ENCODE peak calls at places on chromosomes 11 and 22, in nine cellular contexts. One of them, this sample, is unnamed.

GRCh38 chr11:10076458-10077141 is 217.4 kb downstream of the SBF2 start:
- DNase-seq in IMR-90: peak; percentile 63
- DNase-seq in neural progenitor cell: peak; percentile 61
- DNase-seq in endodermal cell: peak; percentile 88
- DNase-seq in brain microvascular endothelial cell: peak; percentile 6
- DNase-seq in AG04450: no peak
- DNase-seq in heart right ventricle: peak; percentile 54
- DNase-seq in cardiac muscle cell: peak; percentile 52
- DNase-seq in CD8-positive, alpha-beta T cell: no peak
- DNase-seq in this sample: peak; percentile 73

GRCh38 chr11:8283510-8284272 is 20.0 kb upstream of the LMO1 start:
- DNase-seq in AG04450: no peak
- DNase-seq in neural progenitor cell: peak; percentile 67
- DNase-seq in cardiac muscle cell: peak; percentile 91
- DNase-seq in endodermal cell: peak; percentile 73
- DNase-seq in brain microvascular endothelial cell: no peak
- DNase-seq in heart right ventricle: no peak
- DNase-seq in CD8-positive, alpha-beta T cell: no peak
- DNase-seq in IMR-90: no peak
- DNase-seq in this sample: no peak

GRCh38 chr11:134044514-134045284 is 24.2 kb upstream of the JAM3 start:
- DNase-seq in heart right ventricle: no peak
- DNase-seq in brain microvascular endothelial cell: no peak
- DNase-seq in IMR-90: no peak
- DNase-seq in CD8-positive, alpha-beta T cell: no peak
- DNase-seq in neural progenitor cell: no peak
- DNase-seq in cardiac muscle cell: no peak
- DNase-seq in AG04450: no peak
- DNase-seq in endodermal cell: no peak
- DNase-seq in this sample: no peak

GRCh38 chr22:49322861-49323622 is 504.6 kb downstream of the BRD1 start:
- DNase-seq in heart right ventricle: no peak
- DNase-seq in AG04450: no peak
- DNase-seq in IMR-90: no peak
- DNase-seq in neural progenitor cell: no peak
- DNase-seq in CD8-positive, alpha-beta T cell: no peak
- DNase-seq in endodermal cell: peak; percentile 25
- DNase-seq in brain microvascular endothelial cell: no peak
- DNase-seq in cardiac muscle cell: no peak
- DNase-seq in this sample: no peak

GRCh38 chr11:77440678-77441077 is 33.2 kb downstream of the PAK1 start:
- DNase-seq in CD8-positive, alpha-beta T cell: no peak
- DNase-seq in AG04450: no peak
- DNase-seq in cardiac muscle cell: no peak
- DNase-seq in neural progenitor cell: no peak
- DNase-seq in endodermal cell: peak; percentile 59
- DNase-seq in brain microvascular endothelial cell: no peak
- DNase-seq in IMR-90: no peak
- DNase-seq in heart right ventricle: no peak
- DNase-seq in this sample: no peak

GRCh38 chr11:31487848-31488247 is 21.6 kb downstream of the IMMP1L start:
- DNase-seq in neural progenitor cell: peak; percentile 41
- DNase-seq in endodermal cell: no peak
- DNase-seq in cardiac muscle cell: peak; percentile 21
- DNase-seq in CD8-positive, alpha-beta T cell: no peak
- DNase-seq in AG04450: peak; percentile 27
- DNase-seq in IMR-90: peak; percentile 73
- DNase-seq in heart right ventricle: no peak
- DNase-seq in brain microvascular endothelial cell: peak; percentile 51
- DNase-seq in this sample: no peak

GRCh38 chr22:33028191-33028700 is 29.9 kb downstream of the SYN3 start:
- DNase-seq in endodermal cell: peak; percentile 49
- DNase-seq in neural progenitor cell: no peak
- DNase-seq in IMR-90: no peak
- DNase-seq in CD8-positive, alpha-beta T cell: no peak
- DNase-seq in cardiac muscle cell: no peak
- DNase-seq in heart right ventricle: no peak
- DNase-seq in AG04450: no peak
- DNase-seq in brain microvascular endothelial cell: no peak
- DNase-seq in this sample: no peak

GRCh38 chr22:17348464-17349103 is 20.7 kb upstream of the CECR2 start:
- DNase-seq in heart right ventricle: no peak
- DNase-seq in cardiac muscle cell: no peak
- DNase-seq in brain microvascular endothelial cell: no peak
- DNase-seq in neural progenitor cell: no peak
- DNase-seq in IMR-90: no peak
- DNase-seq in endodermal cell: no peak
- DNase-seq in CD8-positive, alpha-beta T cell: no peak
- DNase-seq in AG04450: no peak
- DNase-seq in this sample: no peak

GRCh38 chr11:78574386-78575381 is at the start of gene NARS2:
- DNase-seq in cardiac muscle cell: peak; percentile 97
- DNase-seq in brain microvascular endothelial cell: peak; percentile 97
- DNase-seq in endodermal cell: peak; percentile 99
- DNase-seq in neural progenitor cell: peak; percentile 97
- DNase-seq in CD8-positive, alpha-beta T cell: peak; percentile 96
- DNase-seq in IMR-90: peak; percentile 97
- DNase-seq in AG04450: peak; percentile 84
- DNase-seq in heart right ventricle: peak; percentile 98
- DNase-seq in this sample: peak; percentile 95

GRCh38 chr11:46745328-46745727 is 26.3 kb downstream of the F2 start:
- DNase-seq in cardiac muscle cell: no peak
- DNase-seq in neural progenitor cell: no peak
- DNase-seq in brain microvascular endothelial cell: no peak
- DNase-seq in IMR-90: no peak
- DNase-seq in endodermal cell: no peak
- DNase-seq in AG04450: no peak
- DNase-seq in heart right ventricle: no peak
- DNase-seq in CD8-positive, alpha-beta T cell: no peak
- DNase-seq in this sample: no peak

GRCh38 chr11:12182650-12183511 is 72.5 kb downstream of the MICAL2 start:
- DNase-seq in IMR-90: peak; percentile 98
- DNase-seq in AG04450: peak; percentile 94
- DNase-seq in brain microvascular endothelial cell: peak; percentile 97
- DNase-seq in cardiac muscle cell: peak; percentile 90
- DNase-seq in neural progenitor cell: no peak
- DNase-seq in heart right ventricle: peak; percentile 74
- DNase-seq in CD8-positive, alpha-beta T cell: no peak
- DNase-seq in endodermal cell: peak; percentile 72
- DNase-seq in this sample: peak; percentile 93

GRCh38 chr11:108216988-108217387 is 5.5 kb downstream of the NPAT start:
- DNase-seq in heart right ventricle: no peak
- DNase-seq in cardiac muscle cell: no peak
- DNase-seq in brain microvascular endothelial cell: no peak
- DNase-seq in endodermal cell: no peak
- DNase-seq in CD8-positive, alpha-beta T cell: no peak
- DNase-seq in neural progenitor cell: no peak
- DNase-seq in AG04450: no peak
- DNase-seq in IMR-90: no peak
- DNase-seq in this sample: no peak

GRCh38 chr11:64851831-64852337 is 7.4 kb upstream of the CDC42BPG start:
- DNase-seq in neural progenitor cell: no peak
- DNase-seq in cardiac muscle cell: no peak
- DNase-seq in endodermal cell: no peak
- DNase-seq in AG04450: no peak
- DNase-seq in heart right ventricle: no peak
- DNase-seq in IMR-90: no peak
- DNase-seq in brain microvascular endothelial cell: no peak
- DNase-seq in CD8-positive, alpha-beta T cell: no peak
- DNase-seq in this sample: no peak

GRCh38 chr11:47137476-47137875 is 39.2 kb downstream of the ARFGAP2 start:
- DNase-seq in cardiac muscle cell: no peak
- DNase-seq in neural progenitor cell: no peak
- DNase-seq in CD8-positive, alpha-beta T cell: no peak
- DNase-seq in endodermal cell: peak; percentile 13
- DNase-seq in AG04450: no peak
- DNase-seq in heart right ventricle: no peak
- DNase-seq in IMR-90: no peak
- DNase-seq in brain microvascular endothelial cell: no peak
- DNase-seq in this sample: no peak

GRCh38 chr11:35943761-35944502 is at the start of gene LDLRAD3:
- DNase-seq in endodermal cell: peak; percentile 92
- DNase-seq in neural progenitor cell: peak; percentile 93
- DNase-seq in AG04450: peak; percentile 56
- DNase-seq in CD8-positive, alpha-beta T cell: no peak
- DNase-seq in heart right ventricle: peak; percentile 60
- DNase-seq in brain microvascular endothelial cell: peak; percentile 86
- DNase-seq in cardiac muscle cell: peak; percentile 84
- DNase-seq in IMR-90: peak; percentile 82
- DNase-seq in this sample: peak; percentile 92

GRCh38 chr11:121240650-121241299 is 51.8 kb upstream of the SC5D start:
- DNase-seq in heart right ventricle: no peak
- DNase-seq in AG04450: no peak
- DNase-seq in neural progenitor cell: no peak
- DNase-seq in cardiac muscle cell: no peak
- DNase-seq in endodermal cell: peak; percentile 70
- DNase-seq in brain microvascular endothelial cell: no peak
- DNase-seq in IMR-90: no peak
- DNase-seq in CD8-positive, alpha-beta T cell: no peak
- DNase-seq in this sample: peak; percentile 41

GRCh38 chr22:29810156-29810555 is 27.9 kb downstream of the ASCC2 start:
- DNase-seq in endodermal cell: no peak
- DNase-seq in IMR-90: no peak
- DNase-seq in neural progenitor cell: no peak
- DNase-seq in brain microvascular endothelial cell: no peak
- DNase-seq in heart right ventricle: no peak
- DNase-seq in cardiac muscle cell: no peak
- DNase-seq in AG04450: no peak
- DNase-seq in CD8-positive, alpha-beta T cell: no peak
- DNase-seq in this sample: no peak

DNA sequence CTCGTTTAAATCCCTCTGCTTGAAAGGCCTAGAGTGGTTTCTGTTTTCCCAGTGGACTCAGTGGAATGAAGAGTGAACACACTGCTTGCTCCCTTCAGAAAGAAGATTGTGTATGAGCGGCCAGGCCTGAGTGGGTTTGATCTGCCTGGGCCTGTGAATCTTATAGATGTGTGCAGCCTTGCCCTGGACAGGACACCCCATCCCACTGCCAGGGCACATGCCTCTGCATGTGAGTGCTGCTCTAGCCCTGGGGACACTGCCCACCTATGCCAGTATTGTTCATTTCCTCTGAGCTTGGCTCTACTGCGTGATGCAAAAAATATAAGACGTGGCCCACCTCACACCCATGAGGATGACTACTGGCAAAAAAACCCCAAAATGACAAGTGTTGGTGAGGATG is 27.2 kb upstream of the NECTIN1 start:
- DNase-seq in AG04450: no peak
- DNase-seq in cardiac muscle cell: no peak
- DNase-seq in endodermal cell: no peak
- DNase-seq in CD8-positive, alpha-beta T cell: no peak
- DNase-seq in neural progenitor cell: no peak
- DNase-seq in IMR-90: no peak
- DNase-seq in heart right ventricle: no peak
- DNase-seq in brain microvascular endothelial cell: no peak
- DNase-seq in this sample: no peak
- H3K27me3 ChIP-seq in AG04450: peaks cover 39% of the 10 kb centered on the region
- H3K27me3 ChIP-seq in cardiac muscle cell: no peaks in the 10 kb centered on the region
- H3K27me3 ChIP-seq in endodermal cell: peaks cover 6% of the 10 kb centered on the region
- H3K27me3 ChIP-seq in CD8-positive, alpha-beta T cell: no peaks in the 10 kb centered on the region
- H3K27me3 ChIP-seq in neural progenitor cell: peaks cover 3% of the 10 kb centered on the region
- H3K27me3 ChIP-seq in IMR-90: peaks cover 41% of the 10 kb centered on the region
- H3K27me3 ChIP-seq in heart right ventricle: no peaks in the 10 kb centered on the region
- H3K27me3 ChIP-seq in brain microvascular endothelial cell: peaks cover 15% of the 10 kb centered on the region
- H3K27me3 ChIP-seq in this sample: no peaks in the 10 kb centered on the region

GRCh38 chr11:72617080-72617744 is 57.0 kb downstream of the PDE2A start:
- DNase-seq in AG04450: no peak
- DNase-seq in IMR-90: peak; percentile 3
- DNase-seq in cardiac muscle cell: no peak
- DNase-seq in heart right ventricle: peak; percentile 59
- DNase-seq in CD8-positive, alpha-beta T cell: no peak
- DNase-seq in brain microvascular endothelial cell: peak; percentile 16
- DNase-seq in endodermal cell: no peak
- DNase-seq in neural progenitor cell: peak; percentile 29
- DNase-seq in this sample: peak; percentile 60

GRCh38 chr11:72618801-72619200 is 55.4 kb downstream of the PDE2A start:
- DNase-seq in endodermal cell: no peak
- DNase-seq in IMR-90: peak; percentile 8
- DNase-seq in CD8-positive, alpha-beta T cell: no peak
- DNase-seq in heart right ventricle: no peak
- DNase-seq in brain microvascular endothelial cell: no peak
- DNase-seq in neural progenitor cell: no peak
- DNase-seq in AG04450: no peak
- DNase-seq in cardiac muscle cell: no peak
- DNase-seq in this sample: no peak

GRCh38 chr11:72614381-72614780 is 59.8 kb downstream of the PDE2A start:
- DNase-seq in endodermal cell: no peak
- DNase-seq in neural progenitor cell: no peak
- DNase-seq in brain microvascular endothelial cell: no peak
- DNase-seq in cardiac muscle cell: no peak
- DNase-seq in IMR-90: no peak
- DNase-seq in CD8-positive, alpha-beta T cell: no peak
- DNase-seq in AG04450: no peak
- DNase-seq in heart right ventricle: no peak
- DNase-seq in this sample: no peak

GRCh38 chr11:72615329-72615728 is 58.9 kb downstream of the PDE2A start:
- DNase-seq in AG04450: no peak
- DNase-seq in heart right ventricle: no peak
- DNase-seq in cardiac muscle cell: no peak
- DNase-seq in CD8-positive, alpha-beta T cell: no peak
- DNase-seq in IMR-90: no peak
- DNase-seq in neural progenitor cell: no peak
- DNase-seq in endodermal cell: no peak
- DNase-seq in brain microvascular endothelial cell: no peak
- DNase-seq in this sample: no peak

GRCh38 chr11:72616655-72617054 is 57.6 kb downstream of the PDE2A start:
- DNase-seq in brain microvascular endothelial cell: no peak
- DNase-seq in IMR-90: no peak
- DNase-seq in AG04450: no peak
- DNase-seq in neural progenitor cell: no peak
- DNase-seq in heart right ventricle: no peak
- DNase-seq in CD8-positive, alpha-beta T cell: no peak
- DNase-seq in endodermal cell: no peak
- DNase-seq in cardiac muscle cell: no peak
- DNase-seq in this sample: no peak
- H3K27me3 ChIP-seq in brain microvascular endothelial cell: peaks cover 7% of the 10 kb centered on the region
- H3K27me3 ChIP-seq in IMR-90: peaks cover 87% of the 10 kb centered on the region
- H3K27me3 ChIP-seq in AG04450: peaks cover 63% of the 10 kb centered on the region
- H3K27me3 ChIP-seq in neural progenitor cell: no peaks in the 10 kb centered on the region
- H3K27me3 ChIP-seq in heart right ventricle: no peaks in the 10 kb centered on the region
- H3K27me3 ChIP-seq in CD8-positive, alpha-beta T cell: no peaks in the 10 kb centered on the region
- H3K27me3 ChIP-seq in endodermal cell: no peaks in the 10 kb centered on the region
- H3K27me3 ChIP-seq in cardiac muscle cell: no peaks in the 10 kb centered on the region
- H3K27me3 ChIP-seq in this sample: peaks cover 9% of the 10 kb centered on the region

GRCh38 chr22:22908495-22908861 is 20.9 kb downstream of the IGLL5 start:
- DNase-seq in AG04450: no peak
- DNase-seq in cardiac muscle cell: no peak
- DNase-seq in IMR-90: no peak
- DNase-seq in CD8-positive, alpha-beta T cell: no peak
- DNase-seq in brain microvascular endothelial cell: no peak
- DNase-seq in neural progenitor cell: no peak
- DNase-seq in endodermal cell: no peak
- DNase-seq in heart right ventricle: no peak
- DNase-seq in this sample: no peak
- H3K27me3 ChIP-seq in AG04450: peaks cover 4% of the 10 kb centered on the region
- H3K27me3 ChIP-seq in cardiac muscle cell: no peaks in the 10 kb centered on the region
- H3K27me3 ChIP-seq in IMR-90: peaks cover 8% of the 10 kb centered on the region
- H3K27me3 ChIP-seq in CD8-positive, alpha-beta T cell: no peaks in the 10 kb centered on the region
- H3K27me3 ChIP-seq in brain microvascular endothelial cell: peaks cover 18% of the 10 kb centered on the region
- H3K27me3 ChIP-seq in neural progenitor cell: peaks cover 90% of the 10 kb centered on the region
- H3K27me3 ChIP-seq in endodermal cell: peaks cover 27% of the 10 kb centered on the region
- H3K27me3 ChIP-seq in heart right ventricle: no peaks in the 10 kb centered on the region
- H3K27me3 ChIP-seq in this sample: peaks cover 2% of the 10 kb centered on the region

GRCh38 chr22:22523494-22523893 is 3.4 kb upstream of the ZNF280A start:
- DNase-seq in cardiac muscle cell: no peak
- DNase-seq in IMR-90: no peak
- DNase-seq in endodermal cell: no peak
- DNase-seq in brain microvascular endothelial cell: no peak
- DNase-seq in AG04450: no peak
- DNase-seq in heart right ventricle: no peak
- DNase-seq in neural progenitor cell: no peak
- DNase-seq in CD8-positive, alpha-beta T cell: no peak
- DNase-seq in this sample: peak; percentile 54
- H3K27me3 ChIP-seq in cardiac muscle cell: no peaks in the 10 kb centered on the region
- H3K27me3 ChIP-seq in IMR-90: peaks cover 5% of the 10 kb centered on the region
- H3K27me3 ChIP-seq in endodermal cell: no peaks in the 10 kb centered on the region
- H3K27me3 ChIP-seq in brain microvascular endothelial cell: peaks cover 2% of the 10 kb centered on the region
- H3K27me3 ChIP-seq in AG04450: peaks cover 6% of the 10 kb centered on the region
- H3K27me3 ChIP-seq in heart right ventricle: peaks cover 5% of the 10 kb centered on the region
- H3K27me3 ChIP-seq in neural progenitor cell: peaks cover 40% of the 10 kb centered on the region
- H3K27me3 ChIP-seq in CD8-positive, alpha-beta T cell: no peaks in the 10 kb centered on the region
- H3K27me3 ChIP-seq in this sample: no peaks in the 10 kb centered on the region

This sample was measured in MG63.